ENCODE peak calls at places on chromosomes 12 and 14, in six cellular contexts. C, M, Y, H, K and I are unnamed samples.

GRCh38 chr14:52987514-52987913 is 36.7 kb upstream of the FERMT2 start:
- DNase-seq in C (no peak), M (no peak), K (no peak), Y (no peak), H (no peak), I (no peak)

GRCh38 chr14:63578300-63578699 is 35.1 kb upstream of the PPP2R5E start:
- DNase-seq in M (no peak), H (no peak), Y (no peak), K (no peak), C (no peak), I (no peak)

GRCh38 chr14:101194356-101195308 is 291.1 kb upstream of the RTL1 start:
- DNase-seq in Y (no peak), H (peak; percentile 25), C (no peak), K (peak; percentile 12), M (no peak), I (no peak)

GRCh38 chr12:77928078-77928477 is 97.4 kb downstream of the NAV3 start:
- DNase-seq in K (no peak), M (no peak), Y (no peak), C (no peak), H (no peak), I (no peak)

GRCh38 chr12:105888696-105889095 is 250.1 kb downstream of the NUAK1 start:
- DNase-seq in H (no peak), Y (no peak), M (no peak), C (peak; percentile 6), K (no peak), I (no peak)

GRCh38 chr12:85714425-85714824 is 121.8 kb downstream of the RASSF9 start:
- DNase-seq in K (no peak), Y (no peak), C (no peak), H (no peak), M (no peak), I (no peak)

GRCh38 chr12:121812921-121813896 is 9.4 kb downstream of the SETD1B start:
- DNase-seq in K (no peak), C (no peak), H (peak; percentile 39), M (no peak), Y (peak; percentile 54), I (peak; percentile 65)

GRCh38 chr12:50102648-50103309 is 1.0 kb upstream of the GPD1 start:
- DNase-seq in C (no peak), Y (peak; percentile 67), M (no peak), K (no peak), H (no peak), I (no peak)

GRCh38 chr12:69623970-69624369 is 13.3 kb upstream of the LRRC10 start:
- DNase-seq in Y (no peak), K (no peak), H (peak; percentile 67), M (no peak), C (peak; percentile 22), I (peak; percentile 55)

GRCh38 chr14:75979641-75980422 is 2.0 kb downstream of the TGFB3 start:
- DNase-seq in C (no peak), M (peak; percentile 42), K (peak; percentile 42), Y (peak; percentile 54), H (peak; percentile 53), I (peak; percentile 56)

GRCh38 chr14:58812050-58812690 is 174.4 kb downstream of the DACT1 start:
- DNase-seq in M (no peak), H (no peak), C (no peak), K (no peak), Y (no peak), I (no peak)

GRCh38 chr14:60862283-60862682 is 118.6 kb downstream of the TRMT5 start:
- DNase-seq in H (no peak), K (no peak), Y (no peak), M (no peak), C (no peak), I (peak; percentile 56)

GRCh38 chr12:53064613-53065415 is 14.4 kb downstream of the SPRYD3 start:
- DNase-seq in Y (peak; percentile 59), M (no peak), K (no peak), C (no peak), H (peak; percentile 56), I (peak; percentile 11)

GRCh38 chr12:122187466-122187865 is 4.5 kb downstream of the LRRC43 start:
- DNase-seq in H (no peak), Y (no peak), K (no peak), M (no peak), C (no peak), I (no peak)

GRCh38 chr14:37974421-37974820 is 233.3 kb upstream of the SSTR1 start:
- DNase-seq in H (no peak), M (no peak), Y (no peak), K (no peak), C (no peak), I (no peak)

GRCh38 chr12:94193623-94194022 is 45.2 kb downstream of the PLXNC1 start:
- DNase-seq in H (no peak), Y (no peak), K (no peak), C (no peak), M (no peak), I (no peak)

GRCh38 chr12:55634186-55634585 is 2.5 kb upstream of the OR10P1 start:
- DNase-seq in M (no peak), H (no peak), C (no peak), Y (no peak), K (no peak), I (no peak)

GRCh38 chr14:100882991-100883788 is 20.3 kb downstream of the RTL1 start:
- DNase-seq in H (peak; percentile 36), K (no peak), C (no peak), Y (peak; percentile 34), M (no peak), I (no peak)

GRCh38 chr12:62192486-62193250 is 67.5 kb upstream of the USP15 start:
- DNase-seq in M (peak; percentile 26), K (no peak), H (peak; percentile 63), C (peak; percentile 82), Y (peak; percentile 52), I (peak; percentile 74)

GRCh38 chr12:94172973-94173372 is 24.6 kb downstream of the PLXNC1 start:
- DNase-seq in K (no peak), M (no peak), H (no peak), C (peak; percentile 83), Y (no peak), I (peak; percentile 22)

GRCh38 chr14:73753043-73753886 is 39.1 kb upstream of the PNMA1 start:
- DNase-seq in K (no peak), Y (no peak), H (no peak), M (no peak), C (peak; percentile 67), I (no peak)

GRCh38 chr14:22614240-22614799 is 16.2 kb downstream of the ABHD4 start:
- DNase-seq in C (peak; percentile 95), H (peak; percentile 43), K (no peak), Y (no peak), M (no peak), I (no peak)

GRCh38 chr14:99824776-99825175 is 31.6 kb downstream of the EML1 start:
- DNase-seq in K (no peak), Y (no peak), M (no peak), H (no peak), C (no peak), I (no peak)

GRCh38 chr14:105532735-105533141 is 6.4 kb downstream of the TMEM121 start:
- DNase-seq in C (peak; percentile 61), M (no peak), Y (peak; percentile 47), K (no peak), H (no peak), I (no peak)

GRCh38 chr12:106131671-106132070 is 7.1 kb downstream of the NUAK1 start:
- DNase-seq in H (peak; percentile 43), Y (no peak), K (no peak), M (no peak), C (no peak), I (no peak)

GRCh38 chr14:42884100-42884499 is 1277.4 kb downstream of the LRFN5 start:
- DNase-seq in K (no peak), H (no peak), C (peak; percentile 64), Y (no peak), M (no peak), I (no peak)

GRCh38 chr12:6235499-6235898 is 35.3 kb downstream of the CD9 start:
- DNase-seq in Y (no peak), H (no peak), M (no peak), C (no peak), K (no peak), I (peak; percentile 76)

GRCh38 chr14:72974661-72975060 is 48.4 kb downstream of the DCAF4 start:
- DNase-seq in K (no peak), M (no peak), Y (no peak), C (no peak), H (no peak), I (no peak)